ENCODE peak calls at places on chromosomes 3 and 15, in six cellular contexts. One of them, this sample, is unnamed.

GRCh38 chr3:160003520-160004128 is 15.0 kb downstream of the IL12A start:
- DNase-seq in Panc1: peak; percentile 50
- DNase-seq in SK-N-SH: peak; percentile 57
- DNase-seq in endothelial cell of umbilical vein: peak; percentile 68
- DNase-seq in vagina: no peak
- DNase-seq in GM23338: peak; percentile 83
- DNase-seq in this sample: peak; percentile 26

GRCh38 chr15:82081904-82082810 is 36.3 kb upstream of the MEX3B start:
- DNase-seq in vagina: no peak
- DNase-seq in endothelial cell of umbilical vein: no peak
- DNase-seq in Panc1: no peak
- DNase-seq in GM23338: peak; percentile 89
- DNase-seq in SK-N-SH: peak; percentile 43
- DNase-seq in this sample: no peak

GRCh38 chr15:56366211-56366610 is 985 bp downstream of the TEX9 start:
- DNase-seq in Panc1: no peak
- DNase-seq in vagina: no peak
- DNase-seq in GM23338: peak; percentile 36
- DNase-seq in endothelial cell of umbilical vein: no peak
- DNase-seq in SK-N-SH: peak; percentile 3
- DNase-seq in this sample: no peak

GRCh38 chr3:138082992-138083386 is 32.4 kb downstream of the DZIP1L start:
- DNase-seq in SK-N-SH: no peak
- DNase-seq in Panc1: no peak
- DNase-seq in vagina: no peak
- DNase-seq in GM23338: no peak
- DNase-seq in endothelial cell of umbilical vein: no peak
- DNase-seq in this sample: no peak

GRCh38 chr3:161108840-161109239 is 3.7 kb upstream of the B3GALNT1 start:
- DNase-seq in Panc1: no peak
- DNase-seq in GM23338: no peak
- DNase-seq in vagina: no peak
- DNase-seq in SK-N-SH: no peak
- DNase-seq in endothelial cell of umbilical vein: no peak
- DNase-seq in this sample: no peak

GRCh38 chr3:10707984-10708868 is 107.8 kb upstream of the SLC6A11 start:
- DNase-seq in Panc1: no peak
- DNase-seq in SK-N-SH: peak; percentile 35
- DNase-seq in vagina: no peak
- DNase-seq in endothelial cell of umbilical vein: no peak
- DNase-seq in GM23338: peak; percentile 38
- DNase-seq in this sample: no peak

GRCh38 chr15:68373028-68373427 is 58.9 kb downstream of the ITGA11 start:
- DNase-seq in vagina: no peak
- DNase-seq in SK-N-SH: no peak
- DNase-seq in GM23338: no peak
- DNase-seq in Panc1: no peak
- DNase-seq in endothelial cell of umbilical vein: no peak
- DNase-seq in this sample: no peak

GRCh38 chr15:85025516-85026279 is 44.0 kb downstream of the PDE8A start:
- DNase-seq in vagina: no peak
- DNase-seq in GM23338: no peak
- DNase-seq in SK-N-SH: no peak
- DNase-seq in Panc1: no peak
- DNase-seq in endothelial cell of umbilical vein: no peak
- DNase-seq in this sample: no peak

GRCh38 chr3:197573048-197573767 is 17.4 kb upstream of the BDH1 start:
- DNase-seq in SK-N-SH: no peak
- DNase-seq in GM23338: no peak
- DNase-seq in Panc1: no peak
- DNase-seq in endothelial cell of umbilical vein: no peak
- DNase-seq in vagina: no peak
- DNase-seq in this sample: no peak

GRCh38 chr3:8318002-8318649 is 183.5 kb upstream of the LMCD1 start:
- DNase-seq in vagina: no peak
- DNase-seq in SK-N-SH: no peak
- DNase-seq in GM23338: peak; percentile 14
- DNase-seq in endothelial cell of umbilical vein: no peak
- DNase-seq in Panc1: no peak
- DNase-seq in this sample: no peak

GRCh38 chr3:139128803-139129202 is 84.1 kb upstream of the PRR23C start:
- DNase-seq in Panc1: no peak
- DNase-seq in GM23338: no peak
- DNase-seq in vagina: no peak
- DNase-seq in endothelial cell of umbilical vein: no peak
- DNase-seq in SK-N-SH: no peak
- DNase-seq in this sample: no peak

GRCh38 chr15:69232144-69232543 is 66.6 kb upstream of the PAQR5 start:
- DNase-seq in Panc1: no peak
- DNase-seq in SK-N-SH: no peak
- DNase-seq in GM23338: no peak
- DNase-seq in vagina: no peak
- DNase-seq in endothelial cell of umbilical vein: no peak
- DNase-seq in this sample: no peak

GRCh38 chr3:141070727-141071357 is 19.7 kb downstream of the SPSB4 start:
- DNase-seq in vagina: no peak
- DNase-seq in Panc1: no peak
- DNase-seq in GM23338: peak; percentile 93
- DNase-seq in SK-N-SH: peak; percentile 63
- DNase-seq in endothelial cell of umbilical vein: no peak
- DNase-seq in this sample: no peak

GRCh38 chr3:15330031-15330596 is 2.3 kb downstream of the SH3BP5 start:
- DNase-seq in Panc1: no peak
- DNase-seq in vagina: no peak
- DNase-seq in endothelial cell of umbilical vein: peak; percentile 71
- DNase-seq in GM23338: no peak
- DNase-seq in SK-N-SH: no peak
- DNase-seq in this sample: no peak

GRCh38 chr3:88986834-88987233 is 120.6 kb upstream of the EPHA3 start:
- DNase-seq in SK-N-SH: no peak
- DNase-seq in Panc1: no peak
- DNase-seq in endothelial cell of umbilical vein: no peak
- DNase-seq in GM23338: no peak
- DNase-seq in vagina: no peak
- DNase-seq in this sample: no peak

GRCh38 chr3:134236505-134236904 is 14.2 kb downstream of the RYK start:
- DNase-seq in SK-N-SH: no peak
- DNase-seq in Panc1: no peak
- DNase-seq in GM23338: no peak
- DNase-seq in endothelial cell of umbilical vein: no peak
- DNase-seq in vagina: no peak
- DNase-seq in this sample: no peak

GRCh38 chr3:127915115-127915936 is at the start of gene KBTBD12:
- DNase-seq in SK-N-SH: no peak
- DNase-seq in GM23338: peak; percentile 66
- DNase-seq in vagina: no peak
- DNase-seq in Panc1: no peak
- DNase-seq in endothelial cell of umbilical vein: no peak
- DNase-seq in this sample: no peak

GRCh38 chr3:16378920-16379319 is 113.9 kb downstream of the OXNAD1 start:
- DNase-seq in vagina: no peak
- DNase-seq in endothelial cell of umbilical vein: no peak
- DNase-seq in Panc1: no peak
- DNase-seq in SK-N-SH: no peak
- DNase-seq in GM23338: no peak
- DNase-seq in this sample: no peak

DNA sequence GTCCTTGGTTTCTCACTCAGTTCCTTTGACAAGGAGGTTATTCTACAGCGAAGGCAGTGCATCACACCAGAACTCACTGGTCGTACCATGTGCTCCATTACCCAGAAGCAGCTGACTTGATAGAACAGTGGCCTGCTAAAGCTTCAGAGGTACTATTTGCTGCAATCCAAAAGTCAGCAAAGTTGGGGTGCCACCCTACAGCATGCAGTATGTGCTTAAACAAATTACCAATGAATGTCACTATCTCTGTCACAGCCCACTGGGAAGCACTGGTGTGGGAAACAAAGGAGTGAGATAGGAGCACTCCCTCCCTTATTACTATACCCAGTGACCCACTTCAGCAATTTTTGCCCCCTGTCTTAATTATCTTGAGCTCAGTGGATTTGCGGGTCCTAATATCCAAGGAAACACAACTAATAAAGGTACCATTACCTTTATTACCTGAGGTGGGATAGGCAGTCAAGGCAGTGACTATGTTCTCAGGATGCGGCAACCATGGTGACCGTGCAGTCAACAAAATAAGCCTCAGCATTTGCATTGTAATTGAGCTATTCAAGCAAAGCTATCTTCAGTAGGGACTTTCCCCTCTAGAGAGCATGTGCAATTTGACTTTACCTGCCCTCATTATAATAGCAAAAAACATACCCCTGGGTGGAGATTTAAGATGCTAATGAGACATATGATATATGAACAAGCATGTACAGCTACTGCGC is 199.4 kb downstream of the OCA2 start:
- DNase-seq in vagina: no peak
- DNase-seq in GM23338: peak; percentile 61
- DNase-seq in endothelial cell of umbilical vein: no peak
- DNase-seq in SK-N-SH: no peak
- DNase-seq in Panc1: no peak
- DNase-seq in this sample: no peak
- TF ChIP-seq POLR2AphosphoS5 in vagina: no peak
- TF ChIP-seq POLR2AphosphoS5 in GM23338: no peak
- TF ChIP-seq POLR2AphosphoS5 in endothelial cell of umbilical vein: no peak
- TF ChIP-seq POLR2AphosphoS5 in SK-N-SH: no peak
- TF ChIP-seq POLR2AphosphoS5 in Panc1: no peak
- TF ChIP-seq POLR2AphosphoS5 in this sample: no peak

GRCh38 chr15:58391088-58391487 is 40.7 kb upstream of the LIPC start:
- DNase-seq in vagina: no peak
- DNase-seq in GM23338: no peak
- DNase-seq in endothelial cell of umbilical vein: no peak
- DNase-seq in Panc1: no peak
- DNase-seq in SK-N-SH: no peak
- DNase-seq in this sample: no peak

GRCh38 chr15:58392611-58393161 is 39.1 kb upstream of the LIPC start:
- DNase-seq in endothelial cell of umbilical vein: no peak
- DNase-seq in Panc1: no peak
- DNase-seq in SK-N-SH: no peak
- DNase-seq in GM23338: no peak
- DNase-seq in vagina: no peak
- DNase-seq in this sample: no peak

GRCh38 chr15:58396181-58396580 is 35.6 kb upstream of the LIPC start:
- DNase-seq in Panc1: no peak
- DNase-seq in vagina: no peak
- DNase-seq in SK-N-SH: no peak
- DNase-seq in endothelial cell of umbilical vein: no peak
- DNase-seq in GM23338: no peak
- DNase-seq in this sample: no peak

GRCh38 chr15:58392141-58392540 is 39.6 kb upstream of the LIPC start:
- DNase-seq in Panc1: no peak
- DNase-seq in endothelial cell of umbilical vein: no peak
- DNase-seq in GM23338: no peak
- DNase-seq in SK-N-SH: no peak
- DNase-seq in vagina: no peak
- DNase-seq in this sample: no peak

DNA sequence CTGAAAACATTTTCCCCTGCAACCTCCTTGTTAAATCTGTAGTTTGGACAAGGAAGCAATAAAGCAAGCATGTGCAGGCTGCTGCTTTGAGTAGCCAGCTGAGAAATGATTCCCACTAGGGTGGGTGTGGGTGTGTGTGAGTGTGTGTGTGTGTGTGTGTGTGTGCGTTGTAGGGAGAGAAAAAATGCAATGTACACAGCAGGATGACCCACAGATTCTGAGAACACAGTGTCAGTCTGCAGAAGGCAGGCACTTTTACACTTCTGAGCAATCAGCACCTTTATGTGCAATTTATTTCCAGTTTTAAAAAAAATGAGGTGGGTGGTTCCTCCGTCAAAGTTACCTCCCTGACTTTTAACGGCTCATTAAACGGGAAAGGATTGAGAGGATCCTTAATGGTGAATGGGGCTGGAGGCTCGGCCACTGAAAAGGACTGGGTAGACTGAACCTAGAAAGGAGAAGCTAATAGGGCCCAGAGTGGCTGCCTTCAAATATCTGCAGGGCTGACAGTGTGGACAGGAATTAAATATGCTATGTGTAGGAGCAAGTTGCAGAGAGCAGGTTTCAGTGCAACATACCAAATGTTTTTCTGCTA is 38.5 kb upstream of the LIPC start:
- DNase-seq in SK-N-SH: no peak
- DNase-seq in vagina: no peak
- DNase-seq in endothelial cell of umbilical vein: no peak
- DNase-seq in Panc1: no peak
- DNase-seq in GM23338: no peak
- DNase-seq in this sample: no peak
- TF ChIP-seq POLR2AphosphoS5 in SK-N-SH: no peak
- TF ChIP-seq POLR2AphosphoS5 in vagina: no peak
- TF ChIP-seq POLR2AphosphoS5 in endothelial cell of umbilical vein: no peak
- TF ChIP-seq POLR2AphosphoS5 in Panc1: no peak
- TF ChIP-seq POLR2AphosphoS5 in GM23338: no peak
- TF ChIP-seq POLR2AphosphoS5 in this sample: no peak

DNA sequence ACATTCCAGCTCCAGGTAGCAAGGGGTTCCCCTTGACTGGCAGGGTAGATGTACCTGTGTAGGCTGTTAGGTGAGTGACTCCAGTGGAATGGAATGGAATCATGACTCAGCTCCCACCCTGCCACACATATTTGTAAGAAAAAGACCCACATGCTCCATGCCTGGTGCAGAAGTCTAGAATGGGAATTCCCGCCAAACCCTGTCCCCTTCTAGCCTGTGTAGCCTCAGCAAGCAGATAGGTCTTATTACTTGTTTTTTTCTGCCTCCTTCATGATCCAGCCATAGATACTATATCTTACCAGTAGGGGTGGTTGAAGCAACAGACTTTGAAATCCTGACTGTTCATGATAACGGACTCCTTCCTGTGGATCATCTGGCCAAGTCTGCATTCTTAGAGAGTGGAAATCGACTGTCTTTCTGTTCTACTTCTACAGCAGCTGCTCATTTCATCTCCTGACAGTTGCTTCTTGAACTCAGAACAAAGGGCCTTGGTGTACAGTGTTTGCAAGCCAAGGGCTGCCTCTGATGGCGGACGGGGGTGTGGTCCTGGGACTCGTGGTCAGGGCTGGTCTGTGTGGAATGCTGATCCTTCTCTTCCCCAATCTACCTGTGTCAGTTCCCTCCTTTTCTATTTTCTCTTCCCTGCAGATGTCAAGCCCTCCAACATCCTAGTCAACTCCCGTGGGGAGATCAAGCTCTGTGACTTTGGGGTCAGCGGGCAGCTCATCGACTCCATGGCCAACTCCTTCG is 16.3 kb downstream of the SNAPC5 start:
- DNase-seq in vagina: no peak
- DNase-seq in SK-N-SH: no peak
- DNase-seq in endothelial cell of umbilical vein: no peak
- DNase-seq in GM23338: no peak
- DNase-seq in Panc1: no peak
- DNase-seq in this sample: no peak
- TF ChIP-seq POLR2AphosphoS5 in vagina: no peak
- TF ChIP-seq POLR2AphosphoS5 in SK-N-SH: no peak
- TF ChIP-seq POLR2AphosphoS5 in endothelial cell of umbilical vein: no peak
- TF ChIP-seq POLR2AphosphoS5 in GM23338: no peak
- TF ChIP-seq POLR2AphosphoS5 in Panc1: no peak
- TF ChIP-seq POLR2AphosphoS5 in this sample: no peak

DNA sequence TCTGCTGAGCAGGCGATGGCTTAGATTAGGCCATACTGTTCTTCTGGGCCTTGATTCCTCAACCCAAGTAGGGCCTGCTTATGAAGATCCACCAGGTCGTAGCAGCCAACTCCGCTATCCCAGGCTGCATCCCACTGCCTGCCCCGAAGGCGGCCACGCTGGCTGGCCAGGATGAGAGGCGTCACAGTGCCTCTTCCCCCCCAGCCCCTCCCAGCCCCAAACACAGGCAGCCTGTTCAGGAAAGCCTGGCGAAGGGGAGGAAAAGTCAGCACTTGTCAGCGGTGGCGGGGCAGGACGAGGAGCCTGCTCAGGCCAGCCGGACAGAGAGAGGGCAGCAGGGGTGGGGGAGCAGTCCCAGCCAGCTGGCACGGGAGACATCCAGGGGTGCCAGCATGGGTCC is 11.2 kb downstream of the PTH1R start:
- DNase-seq in Panc1: no peak
- DNase-seq in SK-N-SH: no peak
- DNase-seq in GM23338: no peak
- DNase-seq in vagina: no peak
- DNase-seq in endothelial cell of umbilical vein: no peak
- DNase-seq in this sample: no peak
- TF ChIP-seq POLR2AphosphoS5 in Panc1: no peak
- TF ChIP-seq POLR2AphosphoS5 in SK-N-SH: no peak
- TF ChIP-seq POLR2AphosphoS5 in GM23338: no peak
- TF ChIP-seq POLR2AphosphoS5 in vagina: no peak
- TF ChIP-seq POLR2AphosphoS5 in endothelial cell of umbilical vein: no peak
- TF ChIP-seq POLR2AphosphoS5 in this sample: no peak

This sample was measured in GM12892.